ENCODE peak calls at places on chromosomes 13 and 19, in seven cellular contexts. F, N, S, A, G, L and D are unnamed samples.

GRCh38 chr19:52270266-52270885 is 989 bp downstream of the ZNF766 start:
- DNase-seq in F (peak), N (no peak), S (peak), A (no peak), G (no peak), L (peak), D (no peak)

GRCh38 chr13:53143757-53144320 is 115.2 kb downstream of the OLFM4 start:
- DNase-seq in F (no peak), N (no peak), S (no peak), A (no peak), G (no peak), L (no peak), D (no peak)

GRCh38 chr13:36163303-36163702 is 32.1 kb upstream of the DCLK1 start:
- DNase-seq in F (no peak), N (no peak), S (peak), A (no peak), G (no peak), L (no peak), D (no peak)

GRCh38 chr13:113978741-113979481 is 5.0 kb upstream of the C13orf46 start:
- DNase-seq in F (no peak), N (no peak), S (no peak), A (no peak), G (no peak), L (no peak), D (no peak)

GRCh38 chr13:111005808-111006494 is 91.1 kb upstream of the ANKRD10 start:
- DNase-seq in F (no peak), N (no peak), S (no peak), A (no peak), G (no peak), L (no peak), D (no peak)

GRCh38 chr19:47315125-47315821 is 5.6 kb downstream of the C5AR1 start:
- DNase-seq in F (no peak), N (no peak), S (no peak), A (no peak), G (no peak), L (peak), D (no peak)

GRCh38 chr13:95801825-95802224 is 124.9 kb downstream of the DNAJC3 start:
- DNase-seq in F (no peak), N (no peak), S (no peak), A (no peak), G (no peak), L (no peak), D (no peak)

GRCh38 chr19:31351212-31352193 is 2.3 kb upstream of the TSHZ3 start:
- DNase-seq in F (peak), N (no peak), S (no peak), A (no peak), G (no peak), L (no peak), D (no peak)

GRCh38 chr13:27375686-27376326 is 48.6 kb upstream of the GTF3A start:
- DNase-seq in F (peak), N (peak), S (no peak), A (peak), G (peak), L (no peak), D (peak)

GRCh38 chr13:22135446-22135845 is 464.6 kb downstream of the FGF9 start:
- DNase-seq in F (no peak), N (no peak), S (no peak), A (no peak), G (no peak), L (no peak), D (no peak)

GRCh38 chr13:50365683-50366391 is 350.6 kb downstream of the KCNRG start:
- DNase-seq in F (no peak), N (peak), S (no peak), A (no peak), G (peak), L (no peak), D (peak)

GRCh38 chr19:11181488-11181887 is 15.9 kb downstream of the KANK2 start:
- DNase-seq in F (no peak), N (no peak), S (no peak), A (no peak), G (no peak), L (no peak), D (no peak)

GRCh38 chr19:731000-731399 is 19.9 kb upstream of the MISP start:
- DNase-seq in F (no peak), N (no peak), S (no peak), A (no peak), G (no peak), L (no peak), D (no peak)

GRCh38 chr13:110232146-110232545 is 74.8 kb downstream of the COL4A1 start:
- DNase-seq in F (no peak), N (no peak), S (peak), A (no peak), G (no peak), L (no peak), D (no peak)

GRCh38 chr19:40908981-40909380 is 26.9 kb upstream of the CYP2A7 start:
- DNase-seq in F (no peak), N (peak), S (no peak), A (no peak), G (peak), L (peak), D (peak)

GRCh38 chr13:31168166-31168565 is 6.5 kb upstream of the HSPH1 start:
- DNase-seq in F (no peak), N (no peak), S (no peak), A (no peak), G (no peak), L (no peak), D (no peak)

GRCh38 chr13:98466634-98467236 is 110.2 kb downstream of the STK24 start:
- DNase-seq in F (peak), N (peak), S (no peak), A (no peak), G (peak), L (no peak), D (no peak)

GRCh38 chr13:58313219-58313618 is 681.7 kb downstream of the PCDH17 start:
- DNase-seq in F (no peak), N (no peak), S (no peak), A (no peak), G (no peak), L (peak), D (no peak)

GRCh38 chr13:113561417-113562084 is 23.0 kb upstream of the TFDP1 start:
- DNase-seq in F (no peak), N (no peak), S (peak), A (no peak), G (no peak), L (no peak), D (no peak)

GRCh38 chr13:29901714-29902631 is 51.6 kb upstream of the UBL3 start:
- DNase-seq in F (no peak), N (no peak), S (peak), A (no peak), G (no peak), L (no peak), D (no peak)

GRCh38 chr19:10074153-10074552 is 12.0 kb upstream of the SHFL start:
- DNase-seq in F (peak), N (peak), S (no peak), A (no peak), G (peak), L (peak), D (peak)

GRCh38 chr19:7421941-7422744 is 66.7 kb downstream of the PEX11G start:
- DNase-seq in F (no peak), N (no peak), S (no peak), A (no peak), G (no peak), L (no peak), D (no peak)

GRCh38 chr19:52170304-52170703 is 1.1 kb downstream of the ZNF836 start:
- DNase-seq in F (no peak), N (no peak), S (no peak), A (no peak), G (no peak), L (no peak), D (no peak)

GRCh38 chr19:1383014-1383310 is 745 bp upstream of the NDUFS7 start:
- DNase-seq in F (no peak), N (no peak), S (no peak), A (no peak), G (no peak), L (no peak), D (no peak)

GRCh38 chr19:37763488-37763887 is 15.9 kb downstream of the ZNF573 start:
- DNase-seq in F (no peak), N (no peak), S (no peak), A (no peak), G (no peak), L (no peak), D (no peak)

GRCh38 chr19:11832253-11832912 is 16.1 kb upstream of the ZNF439 start:
- DNase-seq in F (no peak), N (no peak), S (no peak), A (no peak), G (no peak), L (no peak), D (no peak)

GRCh38 chr19:4690362-4690761 is 20.2 kb upstream of the MYDGF start:
- DNase-seq in F (no peak), N (no peak), S (no peak), A (no peak), G (no peak), L (no peak), D (no peak)

GRCh38 chr19:43534811-43535761 is 2.1 kb downstream of the ZNF575 start:
- DNase-seq in F (peak), N (no peak), S (peak), A (no peak), G (peak), L (no peak), D (no peak)

GRCh38 chr19:7860902-7861618 is 13.1 kb downstream of the PRR36 start:
- DNase-seq in F (no peak), N (no peak), S (no peak), A (no peak), G (no peak), L (no peak), D (no peak)

GRCh38 chr19:2053601-2054389 is 2.8 kb upstream of the MKNK2 start:
- DNase-seq in F (no peak), N (no peak), S (no peak), A (no peak), G (no peak), L (no peak), D (no peak)

GRCh38 chr19:690203-690602 is 5.0 kb downstream of the PRSS57 start:
- DNase-seq in F (no peak), N (no peak), S (no peak), A (no peak), G (no peak), L (no peak), D (no peak)

GRCh38 chr19:33758541-33759013 is 38.1 kb upstream of the KCTD15 start:
- DNase-seq in F (no peak), N (no peak), S (no peak), A (no peak), G (no peak), L (no peak), D (no peak)

GRCh38 chr13:52809310-52809769 is 39.1 kb downstream of the PCDH8 start:
- DNase-seq in F (peak), N (no peak), S (no peak), A (no peak), G (peak), L (peak), D (no peak)

GRCh38 chr13:20395061-20395916 is 130.4 kb downstream of the CRYL1 start:
- DNase-seq in F (no peak), N (no peak), S (peak), A (no peak), G (no peak), L (no peak), D (no peak)

GRCh38 chr13:25247345-25247744 is 39.9 kb downstream of the MTMR6 start:
- DNase-seq in F (no peak), N (no peak), S (no peak), A (no peak), G (no peak), L (no peak), D (no peak)

GRCh38 chr19:32810452-32810851 is 59.1 kb downstream of the SLC7A9 start:
- DNase-seq in F (no peak), N (no peak), S (no peak), A (no peak), G (no peak), L (no peak), D (no peak)

GRCh38 chr13:23788459-23788858 is 100.7 kb downstream of the MIPEP start:
- DNase-seq in F (no peak), N (no peak), S (no peak), A (no peak), G (no peak), L (no peak), D (no peak)